ENCODE peak calls at places on chromosomes 3 and 15, in seven cellular contexts. One of them, this sample, is unnamed.
A peak's percentile ranks its signal among the peaks of the same experiment; 100 is the strongest.

GRCh38 chr3:156685752-156686151 is 11.4 kb downstream of the TIPARP start:
- DNase-seq in activated CD4-positive, alpha-beta T cell treated with anti-CD3 and anti-CD28 coated beads, Interleukin-2, amount 50 U/mL, for 24 hours: no peak
- DNase-seq in Jurkat, Clone E6-1: no peak
- DNase-seq in GM20000: no peak
- DNase-seq in MM.1S: peak; percentile 90
- DNase-seq in HuH-7: no peak
- DNase-seq in stomach: no peak
- DNase-seq in this sample: no peak

GRCh38 chr3:10676905-10677304 is 139.1 kb upstream of the SLC6A11 start:
- DNase-seq in activated CD4-positive, alpha-beta T cell treated with anti-CD3 and anti-CD28 coated beads, Interleukin-2, amount 50 U/mL, for 24 hours: no peak
- DNase-seq in Jurkat, Clone E6-1: no peak
- DNase-seq in GM20000: no peak
- DNase-seq in MM.1S: no peak
- DNase-seq in HuH-7: no peak
- DNase-seq in stomach: no peak
- DNase-seq in this sample: no peak

GRCh38 chr15:38406451-38406850 is 47.5 kb upstream of the FAM98B start:
- DNase-seq in activated CD4-positive, alpha-beta T cell treated with anti-CD3 and anti-CD28 coated beads, Interleukin-2, amount 50 U/mL, for 24 hours: no peak
- DNase-seq in Jurkat, Clone E6-1: no peak
- DNase-seq in GM20000: no peak
- DNase-seq in MM.1S: no peak
- DNase-seq in HuH-7: no peak
- DNase-seq in stomach: no peak
- DNase-seq in this sample: no peak

GRCh38 chr3:129556890-129557736 is 14.1 kb downstream of the H1-8 start:
- DNase-seq in activated CD4-positive, alpha-beta T cell treated with anti-CD3 and anti-CD28 coated beads, Interleukin-2, amount 50 U/mL, for 24 hours: no peak
- DNase-seq in Jurkat, Clone E6-1: no peak
- DNase-seq in GM20000: no peak
- DNase-seq in MM.1S: no peak
- DNase-seq in HuH-7: no peak
- DNase-seq in stomach: no peak
- DNase-seq in this sample: peak; percentile 89

GRCh38 chr15:48330855-48331795 is at the start of gene DUT:
- DNase-seq in activated CD4-positive, alpha-beta T cell treated with anti-CD3 and anti-CD28 coated beads, Interleukin-2, amount 50 U/mL, for 24 hours: peak; percentile 79
- DNase-seq in Jurkat, Clone E6-1: peak; percentile 68
- DNase-seq in GM20000: peak; percentile 85
- DNase-seq in MM.1S: peak; percentile 81
- DNase-seq in HuH-7: peak; percentile 69
- DNase-seq in stomach: peak; percentile 84
- DNase-seq in this sample: peak; percentile 96

GRCh38 chr3:151568095-151568685 is 107.3 kb upstream of the IGSF10 start:
- DNase-seq in activated CD4-positive, alpha-beta T cell treated with anti-CD3 and anti-CD28 coated beads, Interleukin-2, amount 50 U/mL, for 24 hours: no peak
- DNase-seq in Jurkat, Clone E6-1: no peak
- DNase-seq in GM20000: no peak
- DNase-seq in MM.1S: no peak
- DNase-seq in HuH-7: no peak
- DNase-seq in stomach: no peak
- DNase-seq in this sample: no peak

GRCh38 chr3:27593173-27593572 is 109.0 kb upstream of the SLC4A7 start:
- DNase-seq in activated CD4-positive, alpha-beta T cell treated with anti-CD3 and anti-CD28 coated beads, Interleukin-2, amount 50 U/mL, for 24 hours: no peak
- DNase-seq in Jurkat, Clone E6-1: no peak
- DNase-seq in GM20000: no peak
- DNase-seq in MM.1S: no peak
- DNase-seq in HuH-7: no peak
- DNase-seq in stomach: no peak
- DNase-seq in this sample: no peak

GRCh38 chr15:40871749-40872617 is 2.1 kb downstream of the RHOV start:
- DNase-seq in activated CD4-positive, alpha-beta T cell treated with anti-CD3 and anti-CD28 coated beads, Interleukin-2, amount 50 U/mL, for 24 hours: no peak
- DNase-seq in Jurkat, Clone E6-1: no peak
- DNase-seq in GM20000: peak; percentile 84
- DNase-seq in MM.1S: no peak
- DNase-seq in HuH-7: no peak
- DNase-seq in stomach: peak; percentile 85
- DNase-seq in this sample: no peak

GRCh38 chr3:42936157-42936981 is 30.4 kb downstream of the ZNF662 start:
- DNase-seq in activated CD4-positive, alpha-beta T cell treated with anti-CD3 and anti-CD28 coated beads, Interleukin-2, amount 50 U/mL, for 24 hours: no peak
- DNase-seq in Jurkat, Clone E6-1: no peak
- DNase-seq in GM20000: no peak
- DNase-seq in MM.1S: no peak
- DNase-seq in HuH-7: no peak
- DNase-seq in stomach: peak; percentile 27
- DNase-seq in this sample: peak; percentile 51

This sample was measured in right cardiac atrium.